ENCODE peak calls at places on chromosome 16, in ten cellular contexts. W is HT1080; P is ELR; U is substantia nigra; T is stimulated activated CD4-positive, alpha-beta T cell treated with anti-CD3 and anti-CD28 coated beads, Interleukin-4, amount 100 ng/mL, for 24 hours; X is endodermal cell; J is activated naive CD4-positive, alpha-beta T cell treated with anti-CD3 and anti-CD28 coated beads for 36 hours; O is HCEC 1CT; D is central memory CD4-positive, alpha-beta T cell; V is COLO829. C is an unnamed sample.

GRCh38 chr16:85812031-85812807 is 12.7 kb downstream of the COX4I1 start:
- DNase-seq in J (no peak), X (no peak), D (no peak), W (no peak), O (no peak), U (no peak), P (no peak), V (no peak), T (no peak), C (no peak)

GRCh38 chr16:81694494-81695285 is 84.4 kb upstream of the PLCG2 start:
- DNase-seq in J (no peak), V (no peak), X (no peak), W (no peak), P (no peak), D (no peak), T (no peak), U (peak; percentile 23), O (no peak), C (no peak)

GRCh38 chr16:66588981-66589713 is 9.9 kb downstream of the CMTM2 start:
- DNase-seq in X (peak; percentile 84), W (no peak), T (peak; percentile 57), P (peak; percentile 62), V (no peak), D (peak; percentile 64), O (peak; percentile 65), U (no peak), J (peak; percentile 88), C (peak; percentile 81)

GRCh38 chr16:49811630-49812334 is 44.1 kb downstream of the ZNF423 start:
- DNase-seq in U (peak; percentile 45), P (no peak), W (no peak), T (no peak), O (no peak), X (peak; percentile 67), D (no peak), V (no peak), J (no peak), C (no peak)

GRCh38 chr16:70512456-70512855 is 10.9 kb downstream of the COG4 start:
- DNase-seq in U (no peak), D (no peak), P (peak; percentile 92), V (no peak), J (no peak), W (peak; percentile 75), X (no peak), T (no peak), O (peak; percentile 81), C (no peak)

GRCh38 chr16:79658301-79659001 is 57.9 kb upstream of the MAF start:
- DNase-seq in D (no peak), J (no peak), U (no peak), V (peak; percentile 81), P (peak; percentile 43), T (no peak), O (no peak), X (no peak), W (peak; percentile 95), C (peak; percentile 42)

GRCh38 chr16:3578610-3579551 is 1.7 kb upstream of the NLRC3 start:
- DNase-seq in J (peak; percentile 77), O (no peak), V (peak; percentile 5), X (no peak), W (peak; percentile 61), P (peak; percentile 22), T (peak; percentile 59), U (no peak), D (peak; percentile 53), C (peak; percentile 87)

GRCh38 chr16:67441289-67441753 is 10.4 kb downstream of the HSD11B2 start:
- DNase-seq in V (no peak), W (no peak), P (no peak), T (no peak), O (no peak), X (no peak), J (no peak), U (peak; percentile 7), D (no peak), C (no peak)

GRCh38 chr16:59341368-59341767 is 607.3 kb upstream of the GOT2 start:
- DNase-seq in O (no peak), X (peak; percentile 50), J (no peak), P (no peak), V (no peak), U (no peak), W (no peak), D (no peak), T (no peak), C (no peak)

GRCh38 chr16:83717308-83717707 is 90.5 kb upstream of the HSBP1 start:
- DNase-seq in U (no peak), X (peak; percentile 78), W (peak; percentile 25), D (no peak), J (no peak), P (no peak), V (no peak), T (no peak), O (peak; percentile 25), C (no peak)

GRCh38 chr16:20380782-20381181 is 23.8 kb downstream of the PDILT start:
- DNase-seq in O (no peak), U (no peak), P (no peak), T (no peak), V (no peak), D (no peak), W (no peak), X (no peak), J (no peak), C (no peak)

GRCh38 chr16:57600048-57600835 is 28.2 kb upstream of the ADGRG1 start:
- DNase-seq in X (peak; percentile 94), U (peak; percentile 33), W (peak; percentile 69), J (peak; percentile 65), O (no peak), P (peak; percentile 68), D (no peak), V (peak; percentile 38), T (peak; percentile 52), C (peak; percentile 50)

GRCh38 chr16:67504190-67505021 is 21.1 kb upstream of the AGRP start:
- DNase-seq in X (no peak), W (peak; percentile 72), V (no peak), P (peak; percentile 42), T (peak; percentile 32), U (no peak), D (peak; percentile 40), O (no peak), J (peak; percentile 75), C (peak; percentile 85)

GRCh38 chr16:87657621-87658192 is 55.4 kb downstream of the JPH3 start:
- DNase-seq in V (no peak), P (peak; percentile 62), T (no peak), O (no peak), W (peak; percentile 65), U (no peak), D (no peak), J (no peak), X (peak; percentile 91), C (peak; percentile 21)

GRCh38 chr16:82093901-82094300 is 58.8 kb downstream of the HSD17B2 start:
- DNase-seq in X (no peak), D (no peak), O (no peak), U (no peak), P (no peak), W (peak; percentile 57), J (no peak), T (no peak), V (no peak), C (no peak)

GRCh38 chr16:82987767-82988166 is 361.0 kb downstream of the CDH13 start:
- DNase-seq in T (no peak), W (peak; percentile 70), J (no peak), X (no peak), V (no peak), P (peak; percentile 16), D (no peak), O (peak; percentile 19), U (no peak), C (no peak)

GRCh38 chr16:3646348-3646920 is 8.1 kb upstream of the DNASE1 start:
- DNase-seq in V (no peak), W (no peak), P (peak; percentile 14), X (peak; percentile 52), O (no peak), U (no peak), T (no peak), D (no peak), J (no peak), C (peak; percentile 11)

GRCh38 chr16:88633684-88634140 is 4.7 kb upstream of the IL17C start:
- DNase-seq in J (peak; percentile 59), P (peak; percentile 53), U (peak; percentile 4), D (peak; percentile 64), V (no peak), T (peak; percentile 48), X (peak; percentile 90), W (no peak), O (no peak), C (peak; percentile 71)

GRCh38 chr16:48112603-48113400 is 43.0 kb downstream of the ABCC12 start:
- DNase-seq in U (no peak), J (no peak), O (no peak), P (no peak), V (no peak), D (no peak), W (no peak), X (no peak), T (no peak), C (no peak)

GRCh38 chr16:88905563-88905962 is 39.1 kb upstream of the PABPN1L start:
- DNase-seq in V (peak; percentile 32), P (peak; percentile 24), D (no peak), T (no peak), O (no peak), U (no peak), X (peak; percentile 86), W (no peak), J (no peak), C (no peak)

GRCh38 chr16:69201291-69201690 is 14.3 kb downstream of the SNTB2 start:
- DNase-seq in X (no peak), V (no peak), T (no peak), W (no peak), U (no peak), P (no peak), O (no peak), J (no peak), D (no peak), C (no peak)

GRCh38 chr16:31695667-31696066 is 168.0 kb downstream of the AHSP start:
- DNase-seq in P (no peak), O (no peak), V (no peak), W (no peak), D (peak; percentile 84), U (no peak), J (peak; percentile 75), T (peak; percentile 33), X (no peak), C (peak; percentile 68)

GRCh38 chr16:58198022-58198683 is at the start of gene CSNK2A2:
- DNase-seq in W (peak; percentile 59), U (peak; percentile 9), X (peak; percentile 83), D (peak; percentile 58), T (peak; percentile 74), V (peak; percentile 35), O (peak; percentile 65), P (peak; percentile 81), J (peak; percentile 64), C (peak; percentile 74)